ENCODE peak calls at places on chromosome 16, in ten cellular contexts. I is activated effector memory CD4-positive, alpha-beta T cell treated with Interleukin-2 at 50 U/mL for 16 hours; B is cardiac muscle cell; V is GOT3; A is activated T-cell treated with anti-CD3 and anti-CD28 coated beads for 1 hour; Z is caudate nucleus; P is GM19239; K is nephron progenitor cell; O is AML-193; D is stimulated activated CD4-positive, alpha-beta T cell treated with anti-CD3 and anti-CD28 coated beads, Interleukin-15, amount 100 ng/mL, for 1 hour. H is an unnamed sample.
A peak's percentile ranks its signal among the peaks of the same experiment; 100 is the strongest.

GRCh38 chr16:64951681-64952080 is 170.2 kb downstream of the CDH11 start:
- DNase-seq in P (no peak), V (no peak), A (no peak), B (no peak), Z (no peak), I (no peak), O (no peak), D (no peak), K (no peak), H (no peak)

GRCh38 chr16:57345021-57345420 is 13.6 kb upstream of the CCL22 start:
- DNase-seq in K (no peak), D (no peak), O (no peak), I (no peak), A (no peak), P (no peak), V (no peak), B (no peak), Z (no peak), H (no peak)

GRCh38 chr16:49800876-49801275 is 55.0 kb downstream of the ZNF423 start:
- DNase-seq in I (no peak), P (no peak), Z (no peak), O (no peak), B (no peak), D (no peak), A (no peak), K (no peak), V (no peak), H (no peak)

GRCh38 chr16:68645494-68646388 is 631 bp downstream of the CDH3 start:
- DNase-seq in I (no peak), O (no peak), V (no peak), P (no peak), A (no peak), D (no peak), Z (no peak), B (peak; percentile 87), K (peak; percentile 60), H (no peak)

GRCh38 chr16:88656291-88656980 is 5.6 kb upstream of the CYBA start:
- DNase-seq in P (no peak), B (no peak), V (no peak), Z (no peak), D (no peak), I (no peak), O (no peak), A (no peak), K (no peak), H (peak; percentile 21)

GRCh38 chr16:17467923-17468540 is 2.7 kb downstream of the XYLT1 start:
- DNase-seq in D (no peak), Z (peak; percentile 40), V (no peak), K (peak; percentile 70), O (peak; percentile 54), I (no peak), A (no peak), B (peak; percentile 82), P (no peak), H (no peak)

GRCh38 chr16:54546481-54546880 is 259.9 kb upstream of the IRX3 start:
- DNase-seq in P (no peak), A (no peak), Z (no peak), O (no peak), K (no peak), I (no peak), V (no peak), B (no peak), D (no peak), H (no peak)

GRCh38 chr16:56332464-56333079 is 92.8 kb downstream of the AMFR start:
- DNase-seq in V (no peak), A (no peak), K (peak; percentile 79), Z (peak; percentile 57), D (no peak), P (no peak), B (peak; percentile 82), O (peak; percentile 29), I (no peak), H (no peak)

GRCh38 chr16:81316176-81316496 is 1.4 kb downstream of the GAN start:
- DNase-seq in B (peak; percentile 22), D (no peak), O (no peak), I (no peak), A (no peak), P (no peak), Z (no peak), V (no peak), K (no peak), H (no peak)

GRCh38 chr16:89261691-89262563 is 44.4 kb downstream of the ZNF778 start:
- DNase-seq in I (no peak), A (no peak), D (no peak), B (no peak), P (no peak), Z (no peak), K (no peak), O (no peak), V (no peak), H (no peak)

GRCh38 chr16:86664518-86665318 is 86.4 kb downstream of the FOXL1 start:
- DNase-seq in I (no peak), K (no peak), V (peak; percentile 23), Z (no peak), O (no peak), D (peak; percentile 5), A (no peak), P (peak; percentile 40), B (no peak), H (no peak)

GRCh38 chr16:5509336-5509735 is 411.7 kb upstream of the EEF2KMT start:
- DNase-seq in D (no peak), I (no peak), K (no peak), Z (no peak), A (no peak), O (no peak), V (no peak), B (no peak), P (no peak), H (no peak)

GRCh38 chr16:85416267-85417109 is 196.6 kb upstream of the GSE1 start:
- DNase-seq in K (peak; percentile 68), V (no peak), O (peak; percentile 60), B (peak; percentile 47), Z (no peak), D (peak; percentile 55), I (peak; percentile 43), P (peak; percentile 71), A (peak; percentile 55), H (peak; percentile 79)

GRCh38 chr16:89200850-89201466 is 621 bp upstream of the SLC22A31 start:
- DNase-seq in Z (no peak), K (peak; percentile 49), D (no peak), V (no peak), O (no peak), A (no peak), P (no peak), I (no peak), B (no peak), H (no peak)

GRCh38 chr16:10554569-10554968 is 25.8 kb downstream of the EMP2 start:
- DNase-seq in B (no peak), V (no peak), D (no peak), K (no peak), I (no peak), O (no peak), Z (no peak), P (no peak), A (no peak), H (no peak)

GRCh38 chr16:21568502-21569189 is 30.7 kb upstream of the METTL9 start:
- DNase-seq in V (no peak), B (no peak), D (no peak), A (no peak), Z (no peak), O (no peak), K (no peak), I (no peak), P (no peak), H (no peak)